ENCODE peak calls at places on chromosome 17, in eight cellular contexts. One of them, this sample, is unnamed.

GRCh38 chr17:77916771-77917481 is 41.6 kb upstream of the TNRC6C start:
- DNase-seq in NCI-H446: no peak
- DNase-seq in CD8-positive, alpha-beta T cell: no peak
- DNase-seq in HTR-8/SVneo: no peak
- DNase-seq in dermis blood vessel endothelial cell: no peak
- DNase-seq in AML-193: peak; percentile 82
- DNase-seq in AG04449: no peak
- DNase-seq in stimulated activated CD4-positive, alpha-beta T cell treated with anti-CD3 and anti-CD28 coated beads, Interleukin-4, amount 100 ng/mL, for 48 hours: no peak
- DNase-seq in this sample: no peak

GRCh38 chr17:11855306-11855705 is 142.0 kb downstream of the ZNF18 start:
- DNase-seq in NCI-H446: no peak
- DNase-seq in CD8-positive, alpha-beta T cell: no peak
- DNase-seq in HTR-8/SVneo: no peak
- DNase-seq in dermis blood vessel endothelial cell: no peak
- DNase-seq in AML-193: no peak
- DNase-seq in AG04449: no peak
- DNase-seq in stimulated activated CD4-positive, alpha-beta T cell treated with anti-CD3 and anti-CD28 coated beads, Interleukin-4, amount 100 ng/mL, for 48 hours: no peak
- DNase-seq in this sample: no peak

GRCh38 chr17:57939797-57940196 is 15.4 kb downstream of the CUEDC1 start:
- DNase-seq in NCI-H446: no peak
- DNase-seq in CD8-positive, alpha-beta T cell: peak; percentile 29
- DNase-seq in HTR-8/SVneo: no peak
- DNase-seq in dermis blood vessel endothelial cell: no peak
- DNase-seq in AML-193: peak; percentile 65
- DNase-seq in AG04449: no peak
- DNase-seq in stimulated activated CD4-positive, alpha-beta T cell treated with anti-CD3 and anti-CD28 coated beads, Interleukin-4, amount 100 ng/mL, for 48 hours: no peak
- DNase-seq in this sample: no peak

GRCh38 chr17:79944251-79944812 is 91.3 kb downstream of the TBC1D16 start:
- DNase-seq in NCI-H446: no peak
- DNase-seq in CD8-positive, alpha-beta T cell: no peak
- DNase-seq in HTR-8/SVneo: no peak
- DNase-seq in dermis blood vessel endothelial cell: no peak
- DNase-seq in AML-193: no peak
- DNase-seq in AG04449: no peak
- DNase-seq in stimulated activated CD4-positive, alpha-beta T cell treated with anti-CD3 and anti-CD28 coated beads, Interleukin-4, amount 100 ng/mL, for 48 hours: no peak
- DNase-seq in this sample: no peak

GRCh38 chr17:38410201-38410600 is 18.1 kb upstream of the ARHGAP23 start:
- DNase-seq in NCI-H446: no peak
- DNase-seq in CD8-positive, alpha-beta T cell: no peak
- DNase-seq in HTR-8/SVneo: no peak
- DNase-seq in dermis blood vessel endothelial cell: no peak
- DNase-seq in AML-193: no peak
- DNase-seq in AG04449: no peak
- DNase-seq in stimulated activated CD4-positive, alpha-beta T cell treated with anti-CD3 and anti-CD28 coated beads, Interleukin-4, amount 100 ng/mL, for 48 hours: no peak
- DNase-seq in this sample: no peak

GRCh38 chr17:45302649-45303173 is 14.1 kb downstream of the MAP3K14 start:
- DNase-seq in NCI-H446: no peak
- DNase-seq in CD8-positive, alpha-beta T cell: peak; percentile 39
- DNase-seq in HTR-8/SVneo: peak; percentile 74
- DNase-seq in dermis blood vessel endothelial cell: no peak
- DNase-seq in AML-193: no peak
- DNase-seq in AG04449: no peak
- DNase-seq in stimulated activated CD4-positive, alpha-beta T cell treated with anti-CD3 and anti-CD28 coated beads, Interleukin-4, amount 100 ng/mL, for 48 hours: no peak
- DNase-seq in this sample: no peak

GRCh38 chr17:40312131-40312731 is 3.3 kb downstream of the RARA start:
- DNase-seq in NCI-H446: no peak
- DNase-seq in CD8-positive, alpha-beta T cell: no peak
- DNase-seq in HTR-8/SVneo: no peak
- DNase-seq in dermis blood vessel endothelial cell: no peak
- DNase-seq in AML-193: no peak
- DNase-seq in AG04449: no peak
- DNase-seq in stimulated activated CD4-positive, alpha-beta T cell treated with anti-CD3 and anti-CD28 coated beads, Interleukin-4, amount 100 ng/mL, for 48 hours: no peak
- DNase-seq in this sample: no peak

GRCh38 chr17:83193336-83194188 is 114.2 kb downstream of the METRNL start:
- DNase-seq in NCI-H446: no peak
- DNase-seq in CD8-positive, alpha-beta T cell: no peak
- DNase-seq in HTR-8/SVneo: no peak
- DNase-seq in dermis blood vessel endothelial cell: no peak
- DNase-seq in AML-193: no peak
- DNase-seq in AG04449: no peak
- DNase-seq in stimulated activated CD4-positive, alpha-beta T cell treated with anti-CD3 and anti-CD28 coated beads, Interleukin-4, amount 100 ng/mL, for 48 hours: peak; percentile 20
- DNase-seq in this sample: no peak

GRCh38 chr17:79272666-79273219 is 198.1 kb downstream of the ENGASE start:
- DNase-seq in NCI-H446: no peak
- DNase-seq in CD8-positive, alpha-beta T cell: no peak
- DNase-seq in HTR-8/SVneo: peak; percentile 30
- DNase-seq in dermis blood vessel endothelial cell: no peak
- DNase-seq in AML-193: no peak
- DNase-seq in AG04449: no peak
- DNase-seq in stimulated activated CD4-positive, alpha-beta T cell treated with anti-CD3 and anti-CD28 coated beads, Interleukin-4, amount 100 ng/mL, for 48 hours: no peak
- DNase-seq in this sample: no peak

GRCh38 chr17:58624751-58625150 is 67.1 kb downstream of the TEX14 start:
- DNase-seq in NCI-H446: no peak
- DNase-seq in CD8-positive, alpha-beta T cell: no peak
- DNase-seq in HTR-8/SVneo: no peak
- DNase-seq in dermis blood vessel endothelial cell: no peak
- DNase-seq in AML-193: no peak
- DNase-seq in AG04449: no peak
- DNase-seq in stimulated activated CD4-positive, alpha-beta T cell treated with anti-CD3 and anti-CD28 coated beads, Interleukin-4, amount 100 ng/mL, for 48 hours: no peak
- DNase-seq in this sample: no peak

GRCh38 chr17:47413872-47414271 is 90.1 kb downstream of the EFCAB13 start:
- DNase-seq in NCI-H446: no peak
- DNase-seq in CD8-positive, alpha-beta T cell: no peak
- DNase-seq in HTR-8/SVneo: no peak
- DNase-seq in dermis blood vessel endothelial cell: no peak
- DNase-seq in AML-193: no peak
- DNase-seq in AG04449: no peak
- DNase-seq in stimulated activated CD4-positive, alpha-beta T cell treated with anti-CD3 and anti-CD28 coated beads, Interleukin-4, amount 100 ng/mL, for 48 hours: no peak
- DNase-seq in this sample: no peak

GRCh38 chr17:53722407-53722806 is 100.3 kb upstream of the KIF2B start:
- DNase-seq in NCI-H446: no peak
- DNase-seq in CD8-positive, alpha-beta T cell: no peak
- DNase-seq in HTR-8/SVneo: peak; percentile 86
- DNase-seq in dermis blood vessel endothelial cell: no peak
- DNase-seq in AML-193: no peak
- DNase-seq in AG04449: peak; percentile 96
- DNase-seq in stimulated activated CD4-positive, alpha-beta T cell treated with anti-CD3 and anti-CD28 coated beads, Interleukin-4, amount 100 ng/mL, for 48 hours: no peak
- DNase-seq in this sample: no peak

GRCh38 chr17:73027130-73027741 is 65.3 kb downstream of the SLC39A11 start:
- DNase-seq in NCI-H446: no peak
- DNase-seq in CD8-positive, alpha-beta T cell: no peak
- DNase-seq in HTR-8/SVneo: no peak
- DNase-seq in dermis blood vessel endothelial cell: no peak
- DNase-seq in AML-193: no peak
- DNase-seq in AG04449: peak; percentile 44
- DNase-seq in stimulated activated CD4-positive, alpha-beta T cell treated with anti-CD3 and anti-CD28 coated beads, Interleukin-4, amount 100 ng/mL, for 48 hours: no peak
- DNase-seq in this sample: no peak

GRCh38 chr17:17186551-17187505 is 19.3 kb downstream of the PLD6 start:
- DNase-seq in NCI-H446: no peak
- DNase-seq in CD8-positive, alpha-beta T cell: no peak
- DNase-seq in HTR-8/SVneo: no peak
- DNase-seq in dermis blood vessel endothelial cell: no peak
- DNase-seq in AML-193: no peak
- DNase-seq in AG04449: peak; percentile 7
- DNase-seq in stimulated activated CD4-positive, alpha-beta T cell treated with anti-CD3 and anti-CD28 coated beads, Interleukin-4, amount 100 ng/mL, for 48 hours: no peak
- DNase-seq in this sample: no peak

GRCh38 chr17:72863511-72864175 is 228.8 kb downstream of the SLC39A11 start:
- DNase-seq in NCI-H446: no peak
- DNase-seq in CD8-positive, alpha-beta T cell: no peak
- DNase-seq in HTR-8/SVneo: no peak
- DNase-seq in dermis blood vessel endothelial cell: no peak
- DNase-seq in AML-193: no peak
- DNase-seq in AG04449: no peak
- DNase-seq in stimulated activated CD4-positive, alpha-beta T cell treated with anti-CD3 and anti-CD28 coated beads, Interleukin-4, amount 100 ng/mL, for 48 hours: no peak
- DNase-seq in this sample: no peak

GRCh38 chr17:74954665-74955421 is 17.7 kb downstream of the HID1 start:
- DNase-seq in NCI-H446: no peak
- DNase-seq in CD8-positive, alpha-beta T cell: no peak
- DNase-seq in HTR-8/SVneo: no peak
- DNase-seq in dermis blood vessel endothelial cell: no peak
- DNase-seq in AML-193: peak; percentile 29
- DNase-seq in AG04449: no peak
- DNase-seq in stimulated activated CD4-positive, alpha-beta T cell treated with anti-CD3 and anti-CD28 coated beads, Interleukin-4, amount 100 ng/mL, for 48 hours: no peak
- DNase-seq in this sample: no peak

GRCh38 chr17:5694507-5694906 is 110.2 kb upstream of the NLRP1 start:
- DNase-seq in NCI-H446: no peak
- DNase-seq in CD8-positive, alpha-beta T cell: no peak
- DNase-seq in HTR-8/SVneo: no peak
- DNase-seq in dermis blood vessel endothelial cell: no peak
- DNase-seq in AML-193: no peak
- DNase-seq in AG04449: no peak
- DNase-seq in stimulated activated CD4-positive, alpha-beta T cell treated with anti-CD3 and anti-CD28 coated beads, Interleukin-4, amount 100 ng/mL, for 48 hours: no peak
- DNase-seq in this sample: no peak

GRCh38 chr17:57253307-57254065 is 2.8 kb upstream of the MSI2 start:
- DNase-seq in NCI-H446: no peak
- DNase-seq in CD8-positive, alpha-beta T cell: no peak
- DNase-seq in HTR-8/SVneo: no peak
- DNase-seq in dermis blood vessel endothelial cell: no peak
- DNase-seq in AML-193: no peak
- DNase-seq in AG04449: no peak
- DNase-seq in stimulated activated CD4-positive, alpha-beta T cell treated with anti-CD3 and anti-CD28 coated beads, Interleukin-4, amount 100 ng/mL, for 48 hours: no peak
- DNase-seq in this sample: no peak

GRCh38 chr17:80596760-80597608 is 52.3 kb downstream of the RPTOR start:
- DNase-seq in NCI-H446: no peak
- DNase-seq in CD8-positive, alpha-beta T cell: no peak
- DNase-seq in HTR-8/SVneo: no peak
- DNase-seq in dermis blood vessel endothelial cell: no peak
- DNase-seq in AML-193: no peak
- DNase-seq in AG04449: no peak
- DNase-seq in stimulated activated CD4-positive, alpha-beta T cell treated with anti-CD3 and anti-CD28 coated beads, Interleukin-4, amount 100 ng/mL, for 48 hours: no peak
- DNase-seq in this sample: no peak

GRCh38 chr17:9432121-9432866 is 143.3 kb downstream of the STX8 start:
- DNase-seq in NCI-H446: no peak
- DNase-seq in CD8-positive, alpha-beta T cell: no peak
- DNase-seq in HTR-8/SVneo: no peak
- DNase-seq in dermis blood vessel endothelial cell: no peak
- DNase-seq in AML-193: no peak
- DNase-seq in AG04449: no peak
- DNase-seq in stimulated activated CD4-positive, alpha-beta T cell treated with anti-CD3 and anti-CD28 coated beads, Interleukin-4, amount 100 ng/mL, for 48 hours: no peak
- DNase-seq in this sample: no peak

GRCh38 chr17:2053380-2054261 is 1.3 kb upstream of the HIC1 start:
- DNase-seq in NCI-H446: peak; percentile 73
- DNase-seq in CD8-positive, alpha-beta T cell: peak; percentile 83
- DNase-seq in HTR-8/SVneo: no peak
- DNase-seq in dermis blood vessel endothelial cell: peak; percentile 84
- DNase-seq in AML-193: no peak
- DNase-seq in AG04449: no peak
- DNase-seq in stimulated activated CD4-positive, alpha-beta T cell treated with anti-CD3 and anti-CD28 coated beads, Interleukin-4, amount 100 ng/mL, for 48 hours: peak; percentile 72
- DNase-seq in this sample: peak; percentile 64

GRCh38 chr17:30780343-30780742 is 44.1 kb downstream of the CRLF3 start:
- DNase-seq in NCI-H446: no peak
- DNase-seq in CD8-positive, alpha-beta T cell: no peak
- DNase-seq in HTR-8/SVneo: no peak
- DNase-seq in dermis blood vessel endothelial cell: no peak
- DNase-seq in AML-193: no peak
- DNase-seq in AG04449: no peak
- DNase-seq in stimulated activated CD4-positive, alpha-beta T cell treated with anti-CD3 and anti-CD28 coated beads, Interleukin-4, amount 100 ng/mL, for 48 hours: no peak
- DNase-seq in this sample: no peak

GRCh38 chr17:47872019-47872650 is 21.2 kb upstream of the SP6 start:
- DNase-seq in NCI-H446: no peak
- DNase-seq in CD8-positive, alpha-beta T cell: no peak
- DNase-seq in HTR-8/SVneo: no peak
- DNase-seq in dermis blood vessel endothelial cell: no peak
- DNase-seq in AML-193: no peak
- DNase-seq in AG04449: no peak
- DNase-seq in stimulated activated CD4-positive, alpha-beta T cell treated with anti-CD3 and anti-CD28 coated beads, Interleukin-4, amount 100 ng/mL, for 48 hours: no peak
- DNase-seq in this sample: no peak

GRCh38 chr17:7351665-7352558 is at the start of gene KCTD11:
- DNase-seq in NCI-H446: peak; percentile 53
- DNase-seq in CD8-positive, alpha-beta T cell: peak; percentile 81
- DNase-seq in HTR-8/SVneo: peak; percentile 92
- DNase-seq in dermis blood vessel endothelial cell: peak; percentile 70
- DNase-seq in AML-193: no peak
- DNase-seq in AG04449: peak; percentile 62
- DNase-seq in stimulated activated CD4-positive, alpha-beta T cell treated with anti-CD3 and anti-CD28 coated beads, Interleukin-4, amount 100 ng/mL, for 48 hours: peak; percentile 65
- DNase-seq in this sample: peak; percentile 65

GRCh38 chr17:77821114-77821513 is 137.4 kb upstream of the TNRC6C start:
- DNase-seq in NCI-H446: no peak
- DNase-seq in CD8-positive, alpha-beta T cell: no peak
- DNase-seq in HTR-8/SVneo: no peak
- DNase-seq in dermis blood vessel endothelial cell: no peak
- DNase-seq in AML-193: no peak
- DNase-seq in AG04449: no peak
- DNase-seq in stimulated activated CD4-positive, alpha-beta T cell treated with anti-CD3 and anti-CD28 coated beads, Interleukin-4, amount 100 ng/mL, for 48 hours: no peak
- DNase-seq in this sample: no peak

GRCh38 chr17:335691-336090 is 16.9 kb downstream of the RPH3AL start:
- DNase-seq in NCI-H446: no peak
- DNase-seq in CD8-positive, alpha-beta T cell: no peak
- DNase-seq in HTR-8/SVneo: no peak
- DNase-seq in dermis blood vessel endothelial cell: no peak
- DNase-seq in AML-193: no peak
- DNase-seq in AG04449: no peak
- DNase-seq in stimulated activated CD4-positive, alpha-beta T cell treated with anti-CD3 and anti-CD28 coated beads, Interleukin-4, amount 100 ng/mL, for 48 hours: no peak
- DNase-seq in this sample: no peak

GRCh38 chr17:81514735-81515529 is 2.3 kb upstream of the ACTG1 start:
- DNase-seq in NCI-H446: no peak
- DNase-seq in CD8-positive, alpha-beta T cell: peak; percentile 58
- DNase-seq in HTR-8/SVneo: no peak
- DNase-seq in dermis blood vessel endothelial cell: peak; percentile 83
- DNase-seq in AML-193: peak; percentile 62
- DNase-seq in AG04449: no peak
- DNase-seq in stimulated activated CD4-positive, alpha-beta T cell treated with anti-CD3 and anti-CD28 coated beads, Interleukin-4, amount 100 ng/mL, for 48 hours: peak; percentile 60
- DNase-seq in this sample: peak; percentile 61

This sample was measured in activated effector memory CD4-positive, alpha-beta T cell treated with Interleukin-2 at 50 U/mL for 16 hours.